ENCODE peak calls at places on chromosomes 12 and 14, in eight cellular contexts. M, X, G, F, Y, U, T and K are unnamed samples.

GRCh38 chr12:47779301-47779942 is 6.4 kb downstream of the SLC48A1 start:
- DNase-seq in M (peak; percentile 92), X (peak; percentile 98), G (peak; percentile 90), F (peak; percentile 98), Y (peak; percentile 90), U (peak; percentile 89), T (peak; percentile 83), K (peak; percentile 96)

GRCh38 chr14:53152627-53152908 is 555 bp downstream of the DDHD1 start:
- DNase-seq in M (no peak), X (no peak), G (no peak), F (no peak), Y (no peak), U (no peak), T (peak; percentile 32), K (no peak)

GRCh38 chr12:219891-220352 is 6.0 kb upstream of the SLC6A12 start:
- DNase-seq in M (peak; percentile 35), X (peak; percentile 92), G (peak; percentile 84), F (peak; percentile 94), Y (peak; percentile 84), U (peak; percentile 76), T (peak; percentile 24), K (peak; percentile 91)

GRCh38 chr12:47133981-47134380 is 54.2 kb upstream of the AMIGO2 start:
- DNase-seq in M (peak; percentile 46), X (no peak), G (no peak), F (no peak), Y (no peak), U (no peak), T (no peak), K (no peak)

GRCh38 chr14:66101662-66102061 is 384.5 kb upstream of the CCDC196 start:
- DNase-seq in M (no peak), X (no peak), G (no peak), F (no peak), Y (no peak), U (no peak), T (no peak), K (no peak)

GRCh38 chr14:103023881-103024473 is 33.4 kb downstream of the CDC42BPB start:
- DNase-seq in M (peak; percentile 58), X (no peak), G (peak; percentile 38), F (peak; percentile 55), Y (no peak), U (no peak), T (peak; percentile 78), K (peak; percentile 55)

GRCh38 chr14:61493239-61493638 is 171.9 kb downstream of the PRKCH start:
- DNase-seq in M (peak; percentile 94), X (no peak), G (no peak), F (no peak), Y (no peak), U (no peak), T (peak; percentile 73), K (no peak)

GRCh38 chr12:71439362-71439612 is 311 bp upstream of the LGR5 start:
- DNase-seq in M (no peak), X (no peak), G (no peak), F (no peak), Y (no peak), U (no peak), T (no peak), K (no peak)

GRCh38 chr12:30729547-30729946 is 25.2 kb downstream of the CAPRIN2 start:
- DNase-seq in M (no peak), X (no peak), G (no peak), F (no peak), Y (no peak), U (no peak), T (no peak), K (no peak)

GRCh38 chr12:130714091-130714590 is 2.0 kb downstream of the RIMBP2 start:
- DNase-seq in M (no peak), X (peak; percentile 86), G (no peak), F (no peak), Y (no peak), U (no peak), T (no peak), K (no peak)

GRCh38 chr12:107511292-107511691 is 174.3 kb upstream of the PWP1 start:
- DNase-seq in M (peak; percentile 36), X (peak; percentile 36), G (no peak), F (no peak), Y (no peak), U (no peak), T (no peak), K (no peak)

GRCh38 chr12:103647267-103647666 is 60.2 kb downstream of the STAB2 start:
- DNase-seq in M (peak; percentile 55), X (no peak), G (no peak), F (no peak), Y (no peak), U (no peak), T (peak; percentile 26), K (no peak)

GRCh38 chr14:20782280-20782890 is 1.3 kb downstream of the RNASE6 start:
- DNase-seq in M (no peak), X (no peak), G (peak; percentile 65), F (no peak), Y (no peak), U (no peak), T (no peak), K (peak; percentile 37)

GRCh38 chr14:99333214-99333613 is 61.2 kb upstream of the BCL11B start:
- DNase-seq in M (no peak), X (no peak), G (no peak), F (no peak), Y (no peak), U (no peak), T (no peak), K (no peak)

GRCh38 chr12:26034371-26035142 is 76.1 kb downstream of the RASSF8 start:
- DNase-seq in M (peak; percentile 50), X (no peak), G (no peak), F (no peak), Y (no peak), U (no peak), T (peak; percentile 61), K (no peak)

GRCh38 chr12:19151298-19151697 is 21.8 kb downstream of the PLEKHA5 start:
- DNase-seq in M (no peak), X (no peak), G (no peak), F (no peak), Y (no peak), U (no peak), T (no peak), K (no peak)

GRCh38 chr12:105721915-105722314 is 391.4 kb downstream of the C12orf75 start:
- DNase-seq in M (no peak), X (no peak), G (no peak), F (no peak), Y (no peak), U (no peak), T (no peak), K (no peak)

GRCh38 chr12:105721051-105721825 is 390.7 kb downstream of the C12orf75 start:
- DNase-seq in M (no peak), X (no peak), G (no peak), F (no peak), Y (no peak), U (no peak), T (no peak), K (no peak)

GRCh38 chr12:105723534-105723933 is 393.0 kb downstream of the C12orf75 start:
- DNase-seq in M (no peak), X (no peak), G (no peak), F (no peak), Y (no peak), U (no peak), T (no peak), K (no peak)

GRCh38 chr12:105724651-105725050 is 394.2 kb downstream of the C12orf75 start:
- DNase-seq in M (no peak), X (no peak), G (no peak), F (no peak), Y (no peak), U (no peak), T (no peak), K (no peak)

GRCh38 chr12:105723066-105723465 is 392.6 kb downstream of the C12orf75 start:
- DNase-seq in M (no peak), X (no peak), G (no peak), F (no peak), Y (no peak), U (no peak), T (no peak), K (no peak)
- TF ChIP-seq CTCF in M (no peak), X (no peak), G (no peak), F (no peak), Y (no peak), U (no peak), T (no peak), K (no peak)

GRCh38 chr12:82688619-82689018 is 1.9 kb downstream of the TMTC2 start:
- DNase-seq in M (no peak), X (no peak), G (peak; percentile 40), F (no peak), Y (no peak), U (no peak), T (no peak), K (no peak)

GRCh38 chr12:82687020-82687951 is 580 bp downstream of the TMTC2 start:
- DNase-seq in M (peak; percentile 53), X (peak; percentile 89), G (peak; percentile 72), F (peak; percentile 67), Y (peak; percentile 50), U (peak; percentile 76), T (peak; percentile 18), K (peak; percentile 49)

GRCh38 chr12:82686223-82687019 is at the start of gene TMTC2:
- DNase-seq in M (peak; percentile 97), X (peak; percentile 98), G (peak; percentile 93), F (peak; percentile 95), Y (peak; percentile 96), U (peak; percentile 94), T (peak; percentile 80), K (peak; percentile 87)

GRCh38 chr12:82685721-82686222 is 934 bp upstream of the TMTC2 start:
- DNase-seq in M (peak; percentile 97), X (peak; percentile 98), G (peak; percentile 97), F (peak; percentile 96), Y (peak; percentile 80), U (peak; percentile 97), T (peak; percentile 87), K (peak; percentile 91)

DNA sequence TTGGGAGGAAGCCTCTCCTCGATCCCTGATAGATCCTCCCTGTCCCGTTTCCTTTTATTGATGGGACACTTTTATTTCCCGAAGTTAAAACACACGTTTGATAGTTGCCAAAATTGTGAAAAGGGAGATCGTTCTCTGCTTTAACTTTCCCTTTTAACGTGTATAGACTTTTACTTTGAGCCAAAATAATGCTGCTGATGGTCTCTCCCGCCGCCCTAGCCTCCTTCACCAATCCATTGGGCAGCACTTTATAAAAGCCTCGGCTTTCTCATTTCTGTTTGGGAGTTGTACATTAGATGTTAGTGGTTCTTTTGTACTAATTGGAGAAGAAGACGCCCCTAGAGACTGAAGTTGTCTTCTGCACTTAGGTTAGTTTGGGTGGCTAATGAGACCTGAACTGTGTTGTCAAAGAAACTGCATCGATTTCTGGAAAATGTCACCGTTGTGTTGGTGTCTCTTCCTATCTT is 1.4 kb downstream of the TMTC2 start:
- DNase-seq in M (peak; percentile 50), X (no peak), G (peak; percentile 71), F (no peak), Y (peak; percentile 14), U (no peak), T (peak; percentile 9), K (no peak)
- TF ChIP-seq CTCF in M (peak; percentile 28), X (no peak), G (peak; percentile 27), F (no peak), Y (no peak), U (no peak), T (no peak), K (peak; percentile 14)

GRCh38 chr14:85867450-85867849 is 337.5 kb downstream of the FLRT2 start:
- DNase-seq in M (no peak), X (no peak), G (peak; percentile 10), F (no peak), Y (peak; percentile 3), U (no peak), T (no peak), K (peak; percentile 10)
- TF ChIP-seq CTCF in M (no peak), X (no peak), G (no peak), F (no peak), Y (no peak), U (no peak), T (no peak), K (peak; percentile 39)

GRCh38 chr14:100645986-100646314 is 58.7 kb upstream of the BEGAIN start:
- DNase-seq in M (no peak), X (no peak), G (no peak), F (no peak), Y (no peak), U (no peak), T (no peak), K (no peak)
- TF ChIP-seq CTCF in M (no peak), X (no peak), G (no peak), F (peak; percentile 29), Y (no peak), U (no peak), T (no peak), K (peak; percentile 54)